ENCODE peak calls at places on chromosomes 6 and 20, in six cellular contexts. E is GM23338; V is pancreas; Y is fibroblast of villous mesenchyme; R is activated naive CD8-positive, alpha-beta T cell treated with anti-CD3 and anti-CD28 coated beads, Interleukin-2, amount 50 U/mL, for 24 hours; U is stimulated activated CD8-positive, alpha-beta memory T cell treated with anti-CD3 and anti-CD28 coated beads, Interleukin-15, amount 100 ng/mL, for 4 hours. N is an unnamed sample.

GRCh38 chr6:67231092-67231491 is 1404.0 kb upstream of the ADGRB3 start:
- DNase-seq in Y (no peak), U (no peak), R (no peak), V (no peak), E (no peak), N (no peak)

GRCh38 chr6:161273356-161273751 is 507 bp downstream of the AGPAT4 start:
- DNase-seq in R (peak; percentile 20), E (no peak), V (peak; percentile 57), Y (peak; percentile 68), U (no peak), N (no peak)

GRCh38 chr6:15879372-15880261 is 216.8 kb upstream of the DTNBP1 start:
- DNase-seq in U (peak; percentile 9), V (peak; percentile 66), E (no peak), R (peak; percentile 54), Y (peak; percentile 86), N (peak; percentile 17)

GRCh38 chr6:35185971-35186370 is 27.8 kb upstream of the SCUBE3 start:
- DNase-seq in U (no peak), R (no peak), V (no peak), E (no peak), Y (no peak), N (no peak)

GRCh38 chr6:148415511-148416286 is 73.1 kb downstream of the SASH1 start:
- DNase-seq in R (no peak), V (no peak), U (no peak), Y (no peak), E (no peak), N (no peak)

GRCh38 chr6:92688328-92688727 is 731.0 kb downstream of the EPHA7 start:
- DNase-seq in R (no peak), Y (peak; percentile 27), V (no peak), U (no peak), E (no peak), N (no peak)

GRCh38 chr6:149860834-149861602 is 3.1 kb downstream of the LRP11 start:
- DNase-seq in Y (peak; percentile 69), U (no peak), V (no peak), R (no peak), E (no peak), N (no peak)

GRCh38 chr6:6614096-6614964 is 25.8 kb downstream of the LY86 start:
- DNase-seq in R (peak; percentile 17), Y (peak; percentile 4), U (no peak), E (no peak), V (no peak), N (no peak)

GRCh38 chr20:46196990-46197389 is 78.9 kb downstream of the CD40 start:
- DNase-seq in R (no peak), Y (no peak), V (no peak), U (no peak), E (no peak), N (no peak)

GRCh38 chr20:23145281-23145700 is 59.2 kb upstream of the CD93 start:
- DNase-seq in E (no peak), Y (peak; percentile 54), V (no peak), U (no peak), R (no peak), N (no peak)

GRCh38 chr6:118780728-118781127 is 113.2 kb upstream of the ASF1A start:
- DNase-seq in V (no peak), E (no peak), U (no peak), Y (no peak), R (no peak), N (no peak)

GRCh38 chr6:4358414-4359107 is 223.2 kb upstream of the ECI2 start:
- DNase-seq in R (peak; percentile 10), E (peak; percentile 59), V (peak; percentile 79), Y (peak; percentile 95), U (no peak), N (peak; percentile 61)

GRCh38 chr20:51398552-51398951 is 144.0 kb downstream of the NFATC2 start:
- DNase-seq in E (no peak), Y (no peak), V (no peak), R (no peak), U (no peak), N (no peak)

GRCh38 chr6:117776441-117776840 is 101.2 kb downstream of the NUS1 start:
- DNase-seq in E (peak; percentile 65), V (no peak), U (no peak), Y (peak; percentile 1), R (no peak), N (no peak)